ENCODE peak calls at places on chromosome 18, in six cellular contexts. S is PC-9, A is HL-60, J is neural crest cell, L is progenitor cell of endocrine pancreas, V is body of pancreas. E is an unnamed sample.

GRCh38 chr18:778194-779007 is 33.6 kb downstream of the YES1 start:
- DNase-seq in L (no peak), V (no peak), S (no peak), J (no peak), A (no peak), E (peak; percentile 13)

GRCh38 chr18:12958478-12958877 is 10.7 kb downstream of the SEH1L start:
- DNase-seq in V (no peak), S (no peak), J (no peak), L (no peak), A (no peak), E (no peak)

GRCh38 chr18:30730915-30731314 is 311.6 kb downstream of the DSC3 start:
- DNase-seq in S (no peak), V (no peak), A (no peak), J (no peak), L (no peak), E (no peak)

GRCh38 chr18:55587341-55588000 is 521 bp downstream of the TCF4 start:
- DNase-seq in L (no peak), S (no peak), J (peak; percentile 13), V (peak; percentile 21), A (no peak), E (no peak)

GRCh38 chr18:33700513-33700976 is 122.5 kb downstream of the ASXL3 start:
- DNase-seq in J (no peak), S (no peak), A (no peak), L (no peak), V (no peak), E (no peak)

GRCh38 chr18:51251625-51252024 is 54.1 kb upstream of the MEX3C start:
- DNase-seq in L (no peak), S (no peak), V (no peak), J (no peak), A (peak; percentile 13), E (no peak)

GRCh38 chr18:59681521-59682004 is 15.7 kb downstream of the CCBE1 start:
- DNase-seq in V (no peak), A (no peak), J (no peak), L (no peak), S (no peak), E (no peak)

GRCh38 chr18:74342416-74343043 is 26.9 kb downstream of the C18orf63 start:
- DNase-seq in J (peak; percentile 11), V (peak; percentile 47), A (no peak), S (peak; percentile 58), L (no peak), E (no peak)

GRCh38 chr18:60552948-60553347 is 180.4 kb upstream of the MC4R start:
- DNase-seq in L (no peak), S (no peak), V (no peak), A (no peak), J (no peak), E (no peak)

GRCh38 chr18:58496937-58497336 is 132.0 kb downstream of the ALPK2 start:
- DNase-seq in L (no peak), S (no peak), J (no peak), V (no peak), A (no peak), E (no peak)
- TF ChIP-seq CTCF in L (peak; percentile 66), S (peak; percentile 54), J (peak; percentile 47), V (no peak), A (no peak), E (no peak)

GRCh38 chr18:35106845-35107148 is 65.6 kb downstream of the MAPRE2 start:
- DNase-seq in A (no peak), S (no peak), V (no peak), L (no peak), J (no peak), E (no peak)
- TF ChIP-seq CTCF in A (no peak), S (no peak), V (no peak), L (no peak), J (no peak), E (no peak)

DNA sequence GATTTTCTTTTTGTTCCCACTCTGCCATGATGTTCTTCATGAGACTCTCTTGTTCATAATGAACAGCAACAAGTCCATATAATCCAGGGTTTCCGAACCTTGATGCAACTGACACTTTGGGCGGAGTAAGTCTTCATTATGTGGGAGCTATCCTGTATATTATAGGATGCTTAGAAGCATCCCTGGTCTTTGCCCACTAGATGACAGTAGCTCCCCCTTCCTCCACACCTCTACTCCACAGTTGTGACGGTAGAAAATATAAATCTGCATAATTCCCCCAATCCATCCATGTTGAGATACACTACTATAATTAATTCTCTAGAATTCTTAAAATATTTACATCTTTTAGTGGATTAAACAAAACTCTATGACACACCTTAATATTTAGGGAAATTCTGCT is 482.2 kb upstream of the CELF4 start:
- DNase-seq in L (no peak), A (no peak), V (no peak), J (no peak), S (no peak), E (no peak)
- TF ChIP-seq CTCF in L (no peak), A (no peak), V (peak; percentile 16), J (no peak), S (no peak), E (no peak)

DNA sequence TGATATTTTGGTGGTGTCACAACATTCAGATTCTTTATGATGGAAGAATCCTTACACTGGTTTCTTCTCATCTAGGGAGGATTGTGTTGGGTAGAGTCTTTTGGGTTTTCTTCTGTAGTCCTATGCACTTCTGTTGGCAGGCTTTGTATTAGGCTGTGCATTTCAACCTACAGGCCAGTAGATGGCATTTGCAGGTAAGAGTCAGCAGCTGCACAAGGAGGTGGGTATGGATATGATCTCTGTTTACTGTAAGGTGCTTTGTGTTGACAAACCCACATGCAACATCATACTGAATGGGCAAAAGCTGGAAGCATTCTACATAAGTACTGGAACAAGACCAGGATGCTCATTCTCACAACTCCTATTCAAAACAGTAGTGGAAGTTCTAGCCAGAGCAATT is 656.8 kb downstream of the METTL4 start:
- DNase-seq in S (peak; percentile 39), J (no peak), L (no peak), A (no peak), V (no peak), E (no peak)
- TF ChIP-seq CTCF in S (peak; percentile 71), J (peak; percentile 60), L (peak; percentile 11), A (peak; percentile 28), V (no peak), E (no peak)

E was measured in mucosa of descending colon.